ENCODE peak calls at places on chromosomes 2 and 18, in seven cellular contexts. Y, M, E, R, G, Q and O are unnamed samples.

GRCh38 chr2:211387734-211388133 is 831.3 kb downstream of the CPS1 start:
- DNase-seq in Y (no peak), M (no peak), E (no peak), R (no peak), G (no peak), Q (peak; percentile 2), O (no peak)

GRCh38 chr2:41928593-41928992 is 119.2 kb upstream of the PKDCC start:
- DNase-seq in Y (no peak), M (no peak), E (peak; percentile 76), R (no peak), G (no peak), Q (no peak), O (peak; percentile 86)

GRCh38 chr18:48833701-48834394 is 116.9 kb downstream of the SMAD7 start:
- DNase-seq in Y (no peak), M (peak; percentile 45), E (peak; percentile 37), R (peak; percentile 28), G (peak; percentile 62), Q (peak; percentile 42), O (peak; percentile 14)

GRCh38 chr18:13570856-13571495 is 155.4 kb downstream of the FAM210A start:
- DNase-seq in Y (no peak), M (no peak), E (no peak), R (no peak), G (no peak), Q (peak; percentile 95), O (peak; percentile 17)

GRCh38 chr2:232354069-232354468 is 24.5 kb upstream of the ALPP start:
- DNase-seq in Y (no peak), M (no peak), E (no peak), R (no peak), G (no peak), Q (no peak), O (no peak)

GRCh38 chr2:138122891-138123290 is 158.6 kb downstream of the HNMT start:
- DNase-seq in Y (no peak), M (no peak), E (no peak), R (no peak), G (no peak), Q (no peak), O (peak; percentile 42)

GRCh38 chr2:60104514-60105501 is 448.6 kb downstream of the BCL11A start:
- DNase-seq in Y (no peak), M (no peak), E (no peak), R (no peak), G (no peak), Q (peak; percentile 85), O (no peak)

GRCh38 chr18:49690307-49690706 is 123.0 kb downstream of the ACAA2 start:
- DNase-seq in Y (no peak), M (no peak), E (peak; percentile 95), R (no peak), G (no peak), Q (peak; percentile 12), O (peak; percentile 98)

GRCh38 chr2:222311978-222312738 is 13.4 kb upstream of the PAX3 start:
- DNase-seq in Y (no peak), M (no peak), E (no peak), R (no peak), G (no peak), Q (no peak), O (no peak)

GRCh38 chr18:11955299-11956029 is 25.8 kb upstream of the IMPA2 start:
- DNase-seq in Y (peak; percentile 78), M (no peak), E (peak; percentile 93), R (no peak), G (no peak), Q (peak; percentile 81), O (peak; percentile 95)

GRCh38 chr2:227545990-227546389 is 52.7 kb upstream of the SCYGR2 start:
- DNase-seq in Y (no peak), M (no peak), E (no peak), R (no peak), G (no peak), Q (no peak), O (no peak)

GRCh38 chr18:26919656-26920055 is 54.1 kb upstream of the AQP4 start:
- DNase-seq in Y (no peak), M (no peak), E (peak; percentile 3), R (no peak), G (no peak), Q (no peak), O (no peak)

GRCh38 chr2:223613017-223613950 is 11.1 kb upstream of the SCG2 start:
- DNase-seq in Y (peak; percentile 86), M (no peak), E (peak; percentile 99), R (no peak), G (no peak), Q (peak; percentile 2), O (peak; percentile 99)